ENCODE peak calls at places on chromosomes 4 and X, in six cellular contexts. B, L, T, H, Z and U are unnamed samples. For H3K9me3, the result is how much of the 10 kb centered on the place peaks cover.

GRCh38 chrX:20620301-20620700 is 353.6 kb upstream of the RPS6KA3 start:
- DNase-seq in B (no peak), L (no peak), T (no peak), H (peak), Z (no peak), U (no peak)

GRCh38 chr4:99670409-99671073 is 12.9 kb upstream of the C4orf54 start:
- DNase-seq in B (no peak), L (no peak), T (no peak), H (no peak), Z (no peak), U (no peak)

GRCh38 chr4:36349904-36350554 is 68.6 kb downstream of the DTHD1 start:
- DNase-seq in B (no peak), L (no peak), T (no peak), H (no peak), Z (no peak), U (peak)

GRCh38 chrX:17792842-17793241 is 55.5 kb downstream of the SCML1 start:
- DNase-seq in B (no peak), L (no peak), T (no peak), H (no peak), Z (no peak), U (no peak)

GRCh38 chrX:132908891-132909290 is 49.5 kb downstream of the HS6ST2 start:
- DNase-seq in B (no peak), L (no peak), T (no peak), H (no peak), Z (no peak), U (no peak)

GRCh38 chr4:17324431-17324830 is 187.5 kb downstream of the QDPR start:
- DNase-seq in B (peak), L (peak), T (no peak), H (peak), Z (no peak), U (peak)

GRCh38 chr4:152283806-152284470 is 252.0 kb downstream of the FBXW7 start:
- DNase-seq in B (no peak), L (no peak), T (no peak), H (no peak), Z (no peak), U (no peak)

GRCh38 chr4:151407466-151408379 is 1.3 kb upstream of the FHIP1A start:
- DNase-seq in B (no peak), L (no peak), T (peak), H (no peak), Z (no peak), U (peak)

GRCh38 chr4:124321370-124321769 is 391.2 kb downstream of the ANKRD50 start:
- DNase-seq in B (peak), L (no peak), T (no peak), H (no peak), Z (no peak), U (no peak)

GRCh38 chr4:36264205-36264826 is 17.1 kb upstream of the DTHD1 start:
- DNase-seq in B (no peak), L (no peak), T (no peak), H (no peak), Z (no peak), U (no peak)

GRCh38 chr4:15413010-15413622 is 14.7 kb upstream of the C1QTNF7 start:
- DNase-seq in B (no peak), L (peak), T (no peak), H (no peak), Z (no peak), U (no peak)

DNA sequence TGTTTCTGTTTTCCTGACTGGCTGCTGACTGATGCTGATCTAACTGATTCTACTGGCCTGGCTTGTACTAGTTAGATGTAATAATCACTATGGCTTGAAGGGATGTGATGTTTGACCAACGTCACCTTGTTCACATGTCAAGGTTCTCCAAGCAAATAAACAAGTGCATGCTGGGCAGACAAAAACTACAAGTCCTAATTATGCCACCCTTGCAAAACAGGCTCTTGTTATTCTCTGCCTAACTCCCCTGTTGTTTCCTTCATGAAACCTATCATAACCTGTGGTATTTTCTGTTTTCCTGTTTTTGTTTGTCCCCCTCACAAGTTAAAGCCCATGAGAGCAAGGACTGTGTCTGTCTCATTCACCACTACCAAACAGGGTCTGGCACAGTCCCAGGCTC is 146.2 kb downstream of the DCHS2 start:
- DNase-seq in B (no peak), L (no peak), T (no peak), H (no peak), Z (no peak), U (no peak)
- H3K9me3 ChIP-seq in B (under half), L (under half), T (under half), H (under half), Z (under half), U (under half)

GRCh38 chr4:104899863-104900262 is 246.8 kb upstream of the TET2 start:
- DNase-seq in B (no peak), L (no peak), T (no peak), H (no peak), Z (no peak), U (no peak)
- H3K9me3 ChIP-seq in B (under half), L (under half), T (under half), H (under half), Z (under half), U (under half)

GRCh38 chr4:20078644-20079043 is 173.1 kb upstream of the SLIT2 start:
- DNase-seq in B (no peak), L (no peak), T (no peak), H (no peak), Z (no peak), U (no peak)

GRCh38 chr4:20075479-20075878 is 176.2 kb upstream of the SLIT2 start:
- DNase-seq in B (peak), L (no peak), T (no peak), H (no peak), Z (no peak), U (no peak)

GRCh38 chr4:20074450-20074849 is 177.3 kb upstream of the SLIT2 start:
- DNase-seq in B (peak), L (no peak), T (no peak), H (no peak), Z (no peak), U (no peak)
- H3K9me3 ChIP-seq in B (under half), L (under half), T (under half), H (under half), Z (under half), U (under half)

DNA sequence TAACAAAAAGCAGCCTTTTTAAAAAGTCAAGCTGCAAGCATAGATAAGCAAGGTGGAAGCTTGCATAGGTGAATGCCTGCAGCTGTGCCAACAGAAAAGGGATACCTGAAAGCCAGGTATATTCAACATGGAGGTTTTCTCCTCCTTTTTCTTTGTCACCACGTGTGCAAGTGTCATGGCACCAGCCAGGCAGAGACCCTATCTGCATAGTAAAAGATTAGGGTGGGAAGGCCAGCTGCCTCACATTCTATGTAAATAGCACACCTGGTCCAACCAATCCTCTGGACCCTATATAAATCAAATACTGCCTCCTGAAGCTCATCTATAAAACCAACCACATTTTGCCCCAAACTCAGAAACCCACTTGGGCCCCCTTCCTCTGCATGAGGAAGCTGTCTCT is 28.0 kb upstream of the PLK4 start:
- DNase-seq in B (no peak), L (no peak), T (no peak), H (no peak), Z (no peak), U (no peak)
- H3K9me3 ChIP-seq in B (under half), L (under half), T (under half), H (under half), Z (under half), U (under half)

GRCh38 chrX:47446431-47446830 is 36.6 kb downstream of the ZNF41 start:
- DNase-seq in B (no peak), L (no peak), T (no peak), H (no peak), Z (no peak), U (no peak)

GRCh38 chrX:47446971-47447370 is 36.1 kb downstream of the ZNF41 start:
- DNase-seq in B (no peak), L (no peak), T (no peak), H (no peak), Z (no peak), U (no peak)

GRCh38 chrX:47452112-47452511 is 30.9 kb downstream of the ZNF41 start:
- DNase-seq in B (no peak), L (no peak), T (no peak), H (no peak), Z (no peak), U (no peak)

GRCh38 chrX:47448165-47448806 is 34.7 kb downstream of the ZNF41 start:
- DNase-seq in B (no peak), L (no peak), T (no peak), H (no peak), Z (no peak), U (no peak)

DNA sequence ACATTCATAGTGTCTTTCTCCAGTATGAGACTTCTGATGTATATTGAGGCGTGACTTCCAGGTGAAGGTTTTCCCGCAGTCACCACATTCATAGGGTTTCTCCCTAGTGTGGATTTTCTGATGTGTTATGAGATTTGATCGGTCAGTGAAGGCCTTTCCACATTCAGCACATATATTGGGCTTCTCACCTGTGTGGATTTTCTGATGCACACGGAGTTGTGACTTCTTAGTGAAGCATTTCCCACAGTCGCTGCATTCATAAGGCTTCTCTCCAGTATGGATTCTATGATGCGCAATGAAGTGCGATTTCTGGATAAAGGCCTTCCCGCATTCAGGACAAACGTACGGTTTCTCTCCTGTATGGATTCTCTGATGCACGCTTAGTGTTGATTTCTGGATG is 35.4 kb downstream of the ZNF41 start:
- DNase-seq in B (no peak), L (no peak), T (no peak), H (no peak), Z (no peak), U (no peak)
- H3K9me3 ChIP-seq in B (under half), L (under half), T (under half), H (under half), Z (under half), U (under half)

GRCh38 chrX:873016-873415 is 242.4 kb downstream of the SHOX start:
- DNase-seq in B (no peak), L (no peak), T (no peak), H (no peak), Z (no peak), U (no peak)
- H3K9me3 ChIP-seq in B (under half), L (under half), T (under half), H (under half), Z (under half), U (under half)

DNA sequence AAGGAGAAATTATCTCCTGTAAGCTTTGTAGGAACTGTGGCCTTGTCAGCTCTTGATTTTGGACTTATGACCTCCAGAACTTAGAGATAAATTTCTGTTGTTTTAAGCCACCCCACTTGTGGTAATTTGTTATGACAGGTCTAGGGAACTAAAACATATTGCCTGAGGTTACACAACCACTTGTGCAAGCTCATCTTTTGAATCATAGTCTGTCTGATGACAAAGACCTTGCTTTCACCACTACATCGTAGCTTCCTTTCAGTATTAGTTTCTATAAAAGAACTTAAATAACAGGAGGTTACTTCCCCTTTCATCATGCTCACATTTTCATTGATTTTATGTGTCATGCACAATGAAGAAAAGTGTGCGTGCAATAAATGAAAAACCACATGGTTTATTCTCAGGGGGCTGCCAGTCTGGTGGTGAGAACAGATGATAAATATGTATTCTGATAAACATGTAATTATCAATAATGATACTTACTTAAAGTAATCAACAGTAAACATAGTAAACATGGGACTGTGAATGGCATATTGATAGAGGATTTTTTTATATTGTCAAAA is 690.0 kb upstream of the HS3ST1 start:
- DNase-seq in B (no peak), L (no peak), T (no peak), H (no peak), Z (no peak), U (no peak)
- H3K9me3 ChIP-seq in B (under half), L (under half), T (under half), H (under half), Z (under half), U (under half)